ENCODE peak calls at places on chromosomes 12 and 14, in seven cellular contexts. One of them, this sample, is unnamed.
A peak's percentile ranks its signal among the peaks of the same experiment; 100 is the strongest.

GRCh38 chr12:7154901-7155470 is 24.8 kb downstream of the CLSTN3 start:
- DNase-seq in trophoblast cell: peak; percentile 71
- DNase-seq in IMR-90: no peak
- DNase-seq in H9: no peak
- DNase-seq in H1: no peak
- DNase-seq in neuronal stem cell: no peak
- DNase-seq in mesenchymal stem cell: no peak
- DNase-seq in this sample: no peak

GRCh38 chr12:6540181-6540877 is 6.0 kb downstream of the GAPDH start:
- DNase-seq in H9: peak; percentile 98
- DNase-seq in mesenchymal stem cell: peak; percentile 95
- DNase-seq in neuronal stem cell: no peak
- DNase-seq in trophoblast cell: peak; percentile 69
- DNase-seq in IMR-90: peak; percentile 93
- DNase-seq in H1: peak; percentile 87
- DNase-seq in this sample: peak; percentile 97

GRCh38 chr12:121371404-121371803 is 19.2 kb upstream of the ANAPC5 start:
- DNase-seq in H9: no peak
- DNase-seq in neuronal stem cell: no peak
- DNase-seq in mesenchymal stem cell: no peak
- DNase-seq in IMR-90: no peak
- DNase-seq in trophoblast cell: no peak
- DNase-seq in H1: no peak
- DNase-seq in this sample: no peak

GRCh38 chr14:90757452-90757851 is 58.8 kb downstream of the TTC7B start:
- DNase-seq in H1: no peak
- DNase-seq in trophoblast cell: no peak
- DNase-seq in mesenchymal stem cell: peak; percentile 5
- DNase-seq in H9: no peak
- DNase-seq in neuronal stem cell: no peak
- DNase-seq in IMR-90: no peak
- DNase-seq in this sample: no peak

GRCh38 chr14:105855893-105856675 is 329.7 kb downstream of the TMEM121 start:
- DNase-seq in neuronal stem cell: no peak
- DNase-seq in IMR-90: no peak
- DNase-seq in mesenchymal stem cell: no peak
- DNase-seq in trophoblast cell: no peak
- DNase-seq in H1: no peak
- DNase-seq in H9: peak; percentile 14
- DNase-seq in this sample: no peak

GRCh38 chr14:22339277-22339676 is 249.7 kb downstream of the DAD1 start:
- DNase-seq in trophoblast cell: no peak
- DNase-seq in IMR-90: peak; percentile 83
- DNase-seq in mesenchymal stem cell: peak; percentile 90
- DNase-seq in H1: no peak
- DNase-seq in H9: no peak
- DNase-seq in neuronal stem cell: no peak
- DNase-seq in this sample: no peak

GRCh38 chr12:105987687-105988035 is 151.1 kb downstream of the NUAK1 start:
- DNase-seq in IMR-90: no peak
- DNase-seq in H1: no peak
- DNase-seq in mesenchymal stem cell: no peak
- DNase-seq in H9: no peak
- DNase-seq in neuronal stem cell: no peak
- DNase-seq in trophoblast cell: no peak
- DNase-seq in this sample: no peak

GRCh38 chr12:108907861-108908302 is 28.0 kb downstream of the DAO start:
- DNase-seq in H1: no peak
- DNase-seq in mesenchymal stem cell: no peak
- DNase-seq in IMR-90: no peak
- DNase-seq in H9: no peak
- DNase-seq in neuronal stem cell: no peak
- DNase-seq in trophoblast cell: no peak
- DNase-seq in this sample: peak; percentile 20

GRCh38 chr12:22533155-22533554 is 11.2 kb downstream of the C2CD5 start:
- DNase-seq in IMR-90: no peak
- DNase-seq in mesenchymal stem cell: no peak
- DNase-seq in H9: no peak
- DNase-seq in neuronal stem cell: no peak
- DNase-seq in trophoblast cell: no peak
- DNase-seq in H1: no peak
- DNase-seq in this sample: no peak

GRCh38 chr12:39712334-39712733 is 92.7 kb upstream of the ABCD2 start:
- DNase-seq in neuronal stem cell: no peak
- DNase-seq in IMR-90: no peak
- DNase-seq in H1: no peak
- DNase-seq in H9: no peak
- DNase-seq in mesenchymal stem cell: no peak
- DNase-seq in trophoblast cell: no peak
- DNase-seq in this sample: no peak

GRCh38 chr14:32142754-32143437 is 58.9 kb upstream of the RNU6-7 start:
- DNase-seq in trophoblast cell: no peak
- DNase-seq in H1: no peak
- DNase-seq in neuronal stem cell: no peak
- DNase-seq in mesenchymal stem cell: no peak
- DNase-seq in IMR-90: no peak
- DNase-seq in H9: no peak
- DNase-seq in this sample: no peak

GRCh38 chr14:58150243-58150805 is 1.7 kb downstream of the ARMH4 start:
- DNase-seq in IMR-90: no peak
- DNase-seq in trophoblast cell: no peak
- DNase-seq in H9: no peak
- DNase-seq in neuronal stem cell: no peak
- DNase-seq in mesenchymal stem cell: no peak
- DNase-seq in H1: no peak
- DNase-seq in this sample: no peak

GRCh38 chr14:27845241-27845850 is 921.2 kb upstream of the FOXG1 start:
- DNase-seq in IMR-90: no peak
- DNase-seq in H1: peak; percentile 62
- DNase-seq in mesenchymal stem cell: no peak
- DNase-seq in trophoblast cell: no peak
- DNase-seq in neuronal stem cell: no peak
- DNase-seq in H9: peak; percentile 45
- DNase-seq in this sample: no peak

GRCh38 chr14:68571928-68572525 is 220.8 kb downstream of the ZFP36L1 start:
- DNase-seq in trophoblast cell: no peak
- DNase-seq in neuronal stem cell: no peak
- DNase-seq in H1: no peak
- DNase-seq in mesenchymal stem cell: no peak
- DNase-seq in IMR-90: no peak
- DNase-seq in H9: no peak
- DNase-seq in this sample: no peak

GRCh38 chr12:121132601-121133481 is at the start of gene P2RX7:
- DNase-seq in trophoblast cell: peak; percentile 97
- DNase-seq in H9: peak; percentile 89
- DNase-seq in neuronal stem cell: no peak
- DNase-seq in mesenchymal stem cell: peak; percentile 65
- DNase-seq in IMR-90: peak; percentile 52
- DNase-seq in H1: peak; percentile 67
- DNase-seq in this sample: peak; percentile 88

GRCh38 chr12:69052613-69053408 is 119.8 kb upstream of the CPM start:
- DNase-seq in trophoblast cell: peak; percentile 78
- DNase-seq in IMR-90: peak; percentile 83
- DNase-seq in neuronal stem cell: no peak
- DNase-seq in H9: peak; percentile 84
- DNase-seq in H1: no peak
- DNase-seq in mesenchymal stem cell: peak; percentile 72
- DNase-seq in this sample: peak; percentile 91

GRCh38 chr12:51819851-51820720 is 28.4 kb downstream of the FIGNL2 start:
- DNase-seq in H1: no peak
- DNase-seq in mesenchymal stem cell: no peak
- DNase-seq in neuronal stem cell: no peak
- DNase-seq in H9: no peak
- DNase-seq in trophoblast cell: no peak
- DNase-seq in IMR-90: no peak
- DNase-seq in this sample: no peak

GRCh38 chr14:103074699-103075341 is 9.2 kb upstream of the LBHD2 start:
- DNase-seq in H1: no peak
- DNase-seq in IMR-90: no peak
- DNase-seq in mesenchymal stem cell: no peak
- DNase-seq in H9: peak; percentile 69
- DNase-seq in neuronal stem cell: no peak
- DNase-seq in trophoblast cell: peak; percentile 25
- DNase-seq in this sample: no peak

GRCh38 chr12:62519043-62519442 is 52.4 kb downstream of the MON2 start:
- DNase-seq in trophoblast cell: no peak
- DNase-seq in H1: no peak
- DNase-seq in H9: no peak
- DNase-seq in mesenchymal stem cell: no peak
- DNase-seq in IMR-90: no peak
- DNase-seq in neuronal stem cell: no peak
- DNase-seq in this sample: peak; percentile 14

GRCh38 chr14:79571361-79571760 is 639.9 kb downstream of the DIO2 start:
- DNase-seq in trophoblast cell: no peak
- DNase-seq in IMR-90: no peak
- DNase-seq in mesenchymal stem cell: no peak
- DNase-seq in neuronal stem cell: no peak
- DNase-seq in H9: no peak
- DNase-seq in H1: no peak
- DNase-seq in this sample: no peak

GRCh38 chr12:27359578-27360340 is 27.1 kb downstream of the BMAL2 start:
- DNase-seq in H9: no peak
- DNase-seq in trophoblast cell: no peak
- DNase-seq in neuronal stem cell: no peak
- DNase-seq in H1: no peak
- DNase-seq in IMR-90: peak; percentile 43
- DNase-seq in mesenchymal stem cell: no peak
- DNase-seq in this sample: no peak

GRCh38 chr12:27361372-27361771 is 28.7 kb downstream of the BMAL2 start:
- DNase-seq in trophoblast cell: no peak
- DNase-seq in H9: no peak
- DNase-seq in IMR-90: peak; percentile 87
- DNase-seq in mesenchymal stem cell: no peak
- DNase-seq in H1: no peak
- DNase-seq in neuronal stem cell: no peak
- DNase-seq in this sample: no peak

GRCh38 chr12:27355486-27355885 is 22.9 kb downstream of the BMAL2 start:
- DNase-seq in neuronal stem cell: no peak
- DNase-seq in IMR-90: no peak
- DNase-seq in H9: no peak
- DNase-seq in H1: no peak
- DNase-seq in trophoblast cell: no peak
- DNase-seq in mesenchymal stem cell: no peak
- DNase-seq in this sample: no peak

GRCh38 chr12:27351476-27351875 is 18.8 kb downstream of the BMAL2 start:
- DNase-seq in H9: no peak
- DNase-seq in mesenchymal stem cell: no peak
- DNase-seq in H1: no peak
- DNase-seq in IMR-90: no peak
- DNase-seq in neuronal stem cell: no peak
- DNase-seq in trophoblast cell: no peak
- DNase-seq in this sample: no peak

GRCh38 chr12:27355979-27356378 is 23.3 kb downstream of the BMAL2 start:
- DNase-seq in H9: no peak
- DNase-seq in IMR-90: peak; percentile 62
- DNase-seq in mesenchymal stem cell: no peak
- DNase-seq in neuronal stem cell: no peak
- DNase-seq in trophoblast cell: no peak
- DNase-seq in H1: no peak
- DNase-seq in this sample: no peak
- H3K4ac ChIP-seq in H9: no peak overlapping the region
- H3K4ac ChIP-seq in IMR-90: peak overlapping the region; percentile 74
- H3K4ac ChIP-seq in mesenchymal stem cell: no peak overlapping the region
- H3K4ac ChIP-seq in neuronal stem cell: no peak overlapping the region
- H3K4ac ChIP-seq in trophoblast cell: no peak overlapping the region
- H3K4ac ChIP-seq in H1: no peak overlapping the region
- H3K4ac ChIP-seq in this sample: no peak overlapping the region

GRCh38 chr14:60707858-60708257 is 16.3 kb downstream of the SIX4 start:
- DNase-seq in IMR-90: no peak
- DNase-seq in H9: no peak
- DNase-seq in neuronal stem cell: no peak
- DNase-seq in H1: no peak
- DNase-seq in mesenchymal stem cell: no peak
- DNase-seq in trophoblast cell: no peak
- DNase-seq in this sample: peak; percentile 28

GRCh38 chr14:60700598-60700997 is 23.6 kb downstream of the SIX4 start:
- DNase-seq in H1: no peak
- DNase-seq in IMR-90: no peak
- DNase-seq in trophoblast cell: no peak
- DNase-seq in neuronal stem cell: no peak
- DNase-seq in mesenchymal stem cell: no peak
- DNase-seq in H9: no peak
- DNase-seq in this sample: no peak

GRCh38 chr14:60710506-60710905 is 13.6 kb downstream of the SIX4 start:
- DNase-seq in neuronal stem cell: no peak
- DNase-seq in trophoblast cell: no peak
- DNase-seq in H1: no peak
- DNase-seq in IMR-90: no peak
- DNase-seq in H9: no peak
- DNase-seq in mesenchymal stem cell: no peak
- DNase-seq in this sample: no peak

GRCh38 chr14:60705100-60705499 is 19.1 kb downstream of the SIX4 start:
- DNase-seq in mesenchymal stem cell: no peak
- DNase-seq in trophoblast cell: no peak
- DNase-seq in neuronal stem cell: no peak
- DNase-seq in H1: no peak
- DNase-seq in H9: no peak
- DNase-seq in IMR-90: no peak
- DNase-seq in this sample: peak; percentile 42
- H3K4ac ChIP-seq in mesenchymal stem cell: no peak overlapping the region
- H3K4ac ChIP-seq in trophoblast cell: no peak overlapping the region
- H3K4ac ChIP-seq in neuronal stem cell: no peak overlapping the region
- H3K4ac ChIP-seq in H1: no peak overlapping the region
- H3K4ac ChIP-seq in H9: no peak overlapping the region
- H3K4ac ChIP-seq in IMR-90: no peak overlapping the region
- H3K4ac ChIP-seq in this sample: no peak overlapping the region

DNA sequence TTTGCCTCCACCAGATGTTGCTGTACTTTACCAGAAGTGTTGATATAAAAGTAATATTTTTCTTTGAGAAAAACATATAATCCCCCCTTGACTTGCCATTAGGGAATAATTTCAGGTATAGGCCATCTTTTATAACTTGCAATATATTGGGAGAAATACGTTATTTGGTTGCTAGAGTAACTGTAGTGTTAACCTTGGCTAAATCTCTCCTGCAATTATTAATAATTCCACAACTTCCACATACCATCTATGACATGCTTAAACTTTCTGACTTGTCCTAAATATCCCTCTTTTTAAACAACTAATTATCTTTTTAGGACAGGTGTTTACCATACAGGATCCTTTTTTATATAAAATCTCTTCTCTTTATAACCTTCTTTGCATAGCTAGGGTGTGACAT is 1048.2 kb downstream of the SLC16A7 start:
- DNase-seq in neuronal stem cell: no peak
- DNase-seq in H1: no peak
- DNase-seq in IMR-90: no peak
- DNase-seq in trophoblast cell: peak; percentile 1
- DNase-seq in mesenchymal stem cell: no peak
- DNase-seq in H9: no peak
- DNase-seq in this sample: peak; percentile 37
- H3K4ac ChIP-seq in neuronal stem cell: no peak overlapping the region
- H3K4ac ChIP-seq in H1: no peak overlapping the region
- H3K4ac ChIP-seq in IMR-90: no peak overlapping the region
- H3K4ac ChIP-seq in trophoblast cell: no peak overlapping the region
- H3K4ac ChIP-seq in mesenchymal stem cell: no peak overlapping the region
- H3K4ac ChIP-seq in H9: no peak overlapping the region
- H3K4ac ChIP-seq in this sample: no peak overlapping the region

DNA sequence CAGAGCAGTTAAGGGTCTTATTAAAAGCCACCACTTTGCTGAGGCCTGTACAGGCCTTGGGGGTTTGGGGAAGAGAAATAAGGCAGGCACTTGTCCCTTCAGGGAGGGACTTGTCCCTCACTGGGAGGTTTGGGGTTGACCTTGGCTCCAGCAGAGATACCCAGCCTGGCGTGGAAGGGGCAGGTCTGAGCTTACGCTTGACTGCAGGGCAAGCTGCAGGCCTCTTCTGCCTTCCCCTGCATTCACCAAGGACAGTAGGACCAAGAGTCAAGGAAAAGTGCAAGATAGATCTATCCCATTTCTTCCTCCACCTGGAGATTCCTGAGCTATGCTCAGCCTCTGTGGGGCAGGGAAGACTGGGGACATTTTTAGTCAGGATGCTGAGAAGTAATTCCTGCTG is 154.3 kb downstream of the SMOC1 start:
- DNase-seq in neuronal stem cell: no peak
- DNase-seq in H1: no peak
- DNase-seq in trophoblast cell: no peak
- DNase-seq in mesenchymal stem cell: no peak
- DNase-seq in IMR-90: no peak
- DNase-seq in H9: no peak
- DNase-seq in this sample: no peak
- H3K4ac ChIP-seq in neuronal stem cell: no peak overlapping the region
- H3K4ac ChIP-seq in H1: peak overlapping the region; percentile 48
- H3K4ac ChIP-seq in trophoblast cell: no peak overlapping the region
- H3K4ac ChIP-seq in mesenchymal stem cell: no peak overlapping the region
- H3K4ac ChIP-seq in IMR-90: no peak overlapping the region
- H3K4ac ChIP-seq in H9: no peak overlapping the region
- H3K4ac ChIP-seq in this sample: no peak overlapping the region